ENCODE peak calls at places on chromosomes 13 and 19, in six cellular contexts. I, M, J, Y, N and E are unnamed samples.

GRCh38 chr19:44939668-44940067 is 2.4 kb upstream of the APOC4 start:
- DNase-seq in I (no peak), M (no peak), J (no peak), Y (peak; percentile 53), N (no peak), E (no peak)

GRCh38 chr13:112690242-112690943 is 555 bp downstream of the ATP11A start:
- DNase-seq in I (peak; percentile 45), M (no peak), J (peak; percentile 31), Y (no peak), N (no peak), E (peak; percentile 43)

GRCh38 chr19:54335164-54335563 is 3.8 kb downstream of the LILRA4 start:
- DNase-seq in I (no peak), M (no peak), J (no peak), Y (no peak), N (no peak), E (no peak)

GRCh38 chr19:426725-427445 is 17.9 kb upstream of the C2CD4C start:
- DNase-seq in I (no peak), M (no peak), J (no peak), Y (no peak), N (no peak), E (no peak)

GRCh38 chr19:55091955-55092354 is 16.3 kb downstream of the EPS8L1 start:
- DNase-seq in I (no peak), M (no peak), J (no peak), Y (no peak), N (no peak), E (no peak)

GRCh38 chr19:13207237-13208130 is 57.3 kb downstream of the IER2 start:
- DNase-seq in I (peak; percentile 29), M (no peak), J (no peak), Y (no peak), N (no peak), E (peak; percentile 44)

GRCh38 chr19:29715695-29716581 is 877 bp upstream of the C19orf12 start:
- DNase-seq in I (peak; percentile 33), M (peak; percentile 25), J (no peak), Y (no peak), N (no peak), E (no peak)

GRCh38 chr19:49983645-49984229 is 22.8 kb upstream of the SIGLEC11 start:
- DNase-seq in I (peak; percentile 44), M (peak; percentile 9), J (peak; percentile 83), Y (peak; percentile 38), N (peak; percentile 12), E (peak; percentile 86)

GRCh38 chr13:24220086-24220703 is 59.7 kb downstream of the SPATA13 start:
- DNase-seq in I (peak; percentile 81), M (peak; percentile 83), J (peak; percentile 42), Y (peak; percentile 78), N (peak; percentile 80), E (peak; percentile 44)

GRCh38 chr13:93339550-93339949 is 112.9 kb downstream of the GPC6 start:
- DNase-seq in I (no peak), M (no peak), J (no peak), Y (no peak), N (no peak), E (no peak)

GRCh38 chr13:53127378-53127777 is 98.8 kb downstream of the OLFM4 start:
- DNase-seq in I (peak; percentile 32), M (no peak), J (no peak), Y (no peak), N (no peak), E (no peak)

GRCh38 chr13:42215578-42216421 is 56.2 kb upstream of the AKAP11 start:
- DNase-seq in I (peak; percentile 41), M (peak; percentile 47), J (peak; percentile 5), Y (peak; percentile 35), N (peak; percentile 42), E (peak; percentile 18)

GRCh38 chr13:33721719-33722118 is 96.2 kb upstream of the RFC3 start:
- DNase-seq in I (peak; percentile 73), M (no peak), J (no peak), Y (peak; percentile 77), N (peak; percentile 71), E (no peak)

GRCh38 chr19:2867025-2867991 is at the start of gene ZNF556:
- DNase-seq in I (no peak), M (peak; percentile 72), J (no peak), Y (no peak), N (no peak), E (no peak)

GRCh38 chr13:46378411-46378810 is 8.6 kb downstream of the RUBCNL start:
- DNase-seq in I (no peak), M (no peak), J (no peak), Y (no peak), N (no peak), E (no peak)